ENCODE peak calls at places on chromosome 21, in six cellular contexts. E is left kidney; B is activated CD4-positive, alpha-beta T cell treated with anti-CD3 and anti-CD28 coated beads for 24 hours; X is ovary; J is A549; K is GF-D8. W is an unnamed sample.

GRCh38 chr21:44658511-44658910 is 779 bp downstream of the KRTAP12-3 start:
- DNase-seq in X (no peak), J (no peak), K (no peak), E (no peak), B (no peak), W (no peak)

GRCh38 chr21:28793043-28793442 is 199.6 kb downstream of the LTN1 start:
- DNase-seq in X (no peak), B (no peak), J (no peak), K (no peak), E (peak), W (peak)

GRCh38 chr21:34707876-34708325 is 39.1 kb downstream of the CLIC6 start:
- DNase-seq in J (no peak), B (peak), E (no peak), K (no peak), X (no peak), W (no peak)

GRCh38 chr21:43753439-43753799 is 22.7 kb downstream of the CSTB start:
- DNase-seq in J (no peak), B (no peak), K (no peak), X (no peak), E (no peak), W (no peak)

GRCh38 chr21:41112740-41113692 is 54.9 kb upstream of the BACE2 start:
- DNase-seq in X (no peak), B (no peak), E (peak), J (no peak), K (peak), W (peak)

GRCh38 chr21:33289199-33289819 is 23.1 kb downstream of the IL10RB start:
- DNase-seq in X (no peak), B (no peak), J (no peak), K (no peak), E (peak), W (no peak)

GRCh38 chr21:15138475-15138874 is 73.7 kb upstream of the NRIP1 start:
- DNase-seq in E (no peak), J (no peak), K (no peak), X (peak), B (no peak), W (no peak)

GRCh38 chr21:42039470-42039901 is 29.3 kb upstream of the ZBTB21 start:
- DNase-seq in X (peak), J (no peak), B (no peak), K (no peak), E (no peak), W (peak)

GRCh38 chr21:18987515-18988026 is 584.0 kb upstream of the TMPRSS15 start:
- DNase-seq in J (no peak), K (no peak), X (no peak), B (no peak), E (peak), W (no peak)

GRCh38 chr21:38139380-38140168 is 117.2 kb upstream of the KCNJ15 start:
- DNase-seq in K (no peak), B (no peak), E (no peak), X (no peak), J (peak), W (no peak)

GRCh38 chr21:41686664-41687063 is 80.2 kb downstream of the RIPK4 start:
- DNase-seq in B (no peak), J (no peak), E (peak), K (no peak), X (no peak), W (no peak)

GRCh38 chr21:25862596-25862995 is 127.8 kb downstream of the GABPA start:
- DNase-seq in K (no peak), E (no peak), J (no peak), B (no peak), X (no peak), W (peak)

GRCh38 chr21:14382486-14382834 is 486 bp downstream of the HSPA13 start:
- DNase-seq in K (no peak), X (no peak), E (peak), B (peak), J (no peak), W (no peak)

GRCh38 chr21:42031816-42032215 is 21.7 kb upstream of the ZBTB21 start:
- DNase-seq in J (no peak), B (no peak), E (no peak), X (no peak), K (no peak), W (no peak)

GRCh38 chr21:33374080-33374873 is 28.9 kb upstream of the IFNGR2 start:
- DNase-seq in X (no peak), J (peak), E (peak), K (peak), B (no peak), W (peak)

GRCh38 chr21:38980416-38981319 is 174.9 kb downstream of the ETS2 start:
- DNase-seq in B (no peak), J (no peak), K (no peak), X (no peak), E (peak), W (no peak)

GRCh38 chr21:45934071-45934470 is 47.5 kb upstream of the COL6A1 start:
- DNase-seq in J (no peak), X (no peak), E (no peak), B (no peak), K (no peak), W (no peak)